ENCODE peak calls at places on chromosomes 7 and 10, in ten cellular contexts. One of them, this sample, is unnamed.

GRCh38 chr10:132058793-132059759 is 6.7 kb upstream of the JAKMIP3 start:
- DNase-seq in HTR-8/SVneo: no peak
- DNase-seq in mucosa of descending colon: no peak
- DNase-seq in activated CD4-positive, alpha-beta T cell treated with anti-CD3 and anti-CD28 coated beads for 36 hours: no peak
- DNase-seq in HFFc6: no peak
- DNase-seq in ELR: no peak
- DNase-seq in NCI-H460: no peak
- DNase-seq in psoas muscle: no peak
- DNase-seq in iris pigment epithelial cell: no peak
- DNase-seq in mesendoderm: no peak
- DNase-seq in this sample: no peak

GRCh38 chr7:80736371-80736770 is 97.9 kb downstream of the CD36 start:
- DNase-seq in HTR-8/SVneo: no peak
- DNase-seq in NCI-H460: no peak
- DNase-seq in ELR: peak
- DNase-seq in activated CD4-positive, alpha-beta T cell treated with anti-CD3 and anti-CD28 coated beads for 36 hours: no peak
- DNase-seq in iris pigment epithelial cell: peak
- DNase-seq in mucosa of descending colon: no peak
- DNase-seq in mesendoderm: no peak
- DNase-seq in HFFc6: no peak
- DNase-seq in psoas muscle: no peak
- DNase-seq in this sample: peak

GRCh38 chr7:95921543-95921942 is 149.2 kb downstream of the DYNC1I1 start:
- DNase-seq in mesendoderm: no peak
- DNase-seq in ELR: peak
- DNase-seq in NCI-H460: no peak
- DNase-seq in iris pigment epithelial cell: no peak
- DNase-seq in psoas muscle: no peak
- DNase-seq in mucosa of descending colon: no peak
- DNase-seq in activated CD4-positive, alpha-beta T cell treated with anti-CD3 and anti-CD28 coated beads for 36 hours: no peak
- DNase-seq in HFFc6: no peak
- DNase-seq in HTR-8/SVneo: no peak
- DNase-seq in this sample: peak

GRCh38 chr10:31490858-31491504 is 172.0 kb downstream of the ZEB1 start:
- DNase-seq in iris pigment epithelial cell: peak
- DNase-seq in mesendoderm: peak
- DNase-seq in ELR: peak
- DNase-seq in HFFc6: peak
- DNase-seq in mucosa of descending colon: peak
- DNase-seq in NCI-H460: peak
- DNase-seq in HTR-8/SVneo: peak
- DNase-seq in activated CD4-positive, alpha-beta T cell treated with anti-CD3 and anti-CD28 coated beads for 36 hours: peak
- DNase-seq in psoas muscle: no peak
- DNase-seq in this sample: no peak

GRCh38 chr7:46139079-46139478 is 218.0 kb upstream of the IGFBP3 start:
- DNase-seq in HFFc6: peak
- DNase-seq in ELR: peak
- DNase-seq in iris pigment epithelial cell: peak
- DNase-seq in activated CD4-positive, alpha-beta T cell treated with anti-CD3 and anti-CD28 coated beads for 36 hours: no peak
- DNase-seq in mesendoderm: peak
- DNase-seq in NCI-H460: no peak
- DNase-seq in mucosa of descending colon: no peak
- DNase-seq in HTR-8/SVneo: peak
- DNase-seq in psoas muscle: no peak
- DNase-seq in this sample: peak

GRCh38 chr10:70935125-70935625 is 46.8 kb upstream of the PCBD1 start:
- DNase-seq in NCI-H460: no peak
- DNase-seq in mucosa of descending colon: no peak
- DNase-seq in ELR: no peak
- DNase-seq in iris pigment epithelial cell: no peak
- DNase-seq in HTR-8/SVneo: no peak
- DNase-seq in activated CD4-positive, alpha-beta T cell treated with anti-CD3 and anti-CD28 coated beads for 36 hours: no peak
- DNase-seq in HFFc6: no peak
- DNase-seq in psoas muscle: no peak
- DNase-seq in mesendoderm: no peak
- DNase-seq in this sample: no peak

GRCh38 chr7:85090138-85090537 is 96.7 kb downstream of the SEMA3D start:
- DNase-seq in HTR-8/SVneo: no peak
- DNase-seq in ELR: no peak
- DNase-seq in iris pigment epithelial cell: no peak
- DNase-seq in mesendoderm: no peak
- DNase-seq in NCI-H460: no peak
- DNase-seq in psoas muscle: no peak
- DNase-seq in mucosa of descending colon: no peak
- DNase-seq in HFFc6: no peak
- DNase-seq in activated CD4-positive, alpha-beta T cell treated with anti-CD3 and anti-CD28 coated beads for 36 hours: no peak
- DNase-seq in this sample: no peak

GRCh38 chr7:34756025-34756437 is 98.0 kb downstream of the NPSR1 start:
- DNase-seq in ELR: no peak
- DNase-seq in psoas muscle: no peak
- DNase-seq in NCI-H460: no peak
- DNase-seq in HTR-8/SVneo: no peak
- DNase-seq in mucosa of descending colon: no peak
- DNase-seq in mesendoderm: no peak
- DNase-seq in activated CD4-positive, alpha-beta T cell treated with anti-CD3 and anti-CD28 coated beads for 36 hours: no peak
- DNase-seq in iris pigment epithelial cell: no peak
- DNase-seq in HFFc6: no peak
- DNase-seq in this sample: no peak

GRCh38 chr10:30028006-30028441 is 31.4 kb downstream of the JCAD start:
- DNase-seq in mesendoderm: no peak
- DNase-seq in iris pigment epithelial cell: peak
- DNase-seq in HTR-8/SVneo: no peak
- DNase-seq in NCI-H460: no peak
- DNase-seq in psoas muscle: no peak
- DNase-seq in activated CD4-positive, alpha-beta T cell treated with anti-CD3 and anti-CD28 coated beads for 36 hours: peak
- DNase-seq in HFFc6: no peak
- DNase-seq in ELR: no peak
- DNase-seq in mucosa of descending colon: peak
- DNase-seq in this sample: no peak

This sample was measured in epithelial cell of prostate.